ENCODE peak calls at places on chromosome 4, in six cellular contexts. F, Z, Q, O, L and J are unnamed samples.

GRCh38 chr4:62512271-62512670 is 1312.1 kb downstream of the ADGRL3 start:
- DNase-seq in F (no peak), Z (no peak), Q (no peak), O (no peak), L (no peak), J (no peak)

GRCh38 chr4:90226734-90227133 is 99.5 kb downstream of the CCSER1 start:
- DNase-seq in F (no peak), Z (no peak), Q (no peak), O (no peak), L (no peak), J (no peak)

GRCh38 chr4:128517096-128517738 is 229.6 kb upstream of the PGRMC2 start:
- DNase-seq in F (no peak), Z (peak), Q (no peak), O (no peak), L (no peak), J (no peak)

GRCh38 chr4:110344165-110344564 is 131.8 kb upstream of the ENPEP start:
- DNase-seq in F (peak), Z (no peak), Q (peak), O (no peak), L (no peak), J (no peak)

GRCh38 chr4:22471999-22472434 is 43.8 kb downstream of the ADGRA3 start:
- DNase-seq in F (no peak), Z (no peak), Q (no peak), O (no peak), L (no peak), J (no peak)

GRCh38 chr4:123233409-123233808 is 163.2 kb upstream of the SPRY1 start:
- DNase-seq in F (no peak), Z (peak), Q (no peak), O (no peak), L (no peak), J (no peak)

GRCh38 chr4:168993724-168994510 is 16.1 kb downstream of the CBR4 start:
- DNase-seq in F (no peak), Z (no peak), Q (no peak), O (no peak), L (no peak), J (no peak)

GRCh38 chr4:77538574-77539157 is 67.0 kb upstream of the CXCL13 start:
- DNase-seq in F (no peak), Z (peak), Q (no peak), O (peak), L (no peak), J (no peak)

GRCh38 chr4:4402966-4403365 is 16.1 kb downstream of the NSG1 start:
- DNase-seq in F (no peak), Z (no peak), Q (no peak), O (no peak), L (no peak), J (no peak)

GRCh38 chr4:77268108-77268507 is 111.1 kb downstream of the CCNG2 start:
- DNase-seq in F (no peak), Z (no peak), Q (no peak), O (no peak), L (no peak), J (no peak)

GRCh38 chr4:17787315-17787714 is 5.9 kb upstream of the FAM184B start:
- DNase-seq in F (no peak), Z (no peak), Q (no peak), O (no peak), L (no peak), J (no peak)

GRCh38 chr4:30103455-30103854 is 616.7 kb upstream of the PCDH7 start:
- DNase-seq in F (no peak), Z (peak), Q (no peak), O (no peak), L (no peak), J (no peak)

GRCh38 chr4:149173241-149174013 is 642.2 kb downstream of the IQCM start:
- DNase-seq in F (no peak), Z (no peak), Q (no peak), O (no peak), L (no peak), J (no peak)

GRCh38 chr4:3827616-3828492 is 61.7 kb downstream of the ADRA2C start:
- DNase-seq in F (peak), Z (no peak), Q (peak), O (peak), L (no peak), J (no peak)

GRCh38 chr4:117157360-117157759 is 72.0 kb upstream of the TRAM1L1 start:
- DNase-seq in F (no peak), Z (no peak), Q (no peak), O (no peak), L (no peak), J (no peak)

GRCh38 chr4:152937535-152938236 is 1.6 kb downstream of the FHDC1 start:
- DNase-seq in F (peak), Z (peak), Q (peak), O (no peak), L (no peak), J (no peak)

GRCh38 chr4:42396361-42397255 is 680 bp upstream of the SHISA3 start:
- DNase-seq in F (no peak), Z (no peak), Q (no peak), O (no peak), L (no peak), J (no peak)

GRCh38 chr4:123418486-123418931 is 21.9 kb downstream of the SPRY1 start:
- DNase-seq in F (no peak), Z (peak), Q (no peak), O (peak), L (no peak), J (no peak)

GRCh38 chr4:162943263-162943662 is 223.4 kb downstream of the NAF1 start:
- DNase-seq in F (no peak), Z (no peak), Q (no peak), O (no peak), L (no peak), J (no peak)

GRCh38 chr4:6180841-6181631 is 19.3 kb downstream of the JAKMIP1 start:
- DNase-seq in F (no peak), Z (no peak), Q (no peak), O (no peak), L (no peak), J (no peak)

GRCh38 chr4:55604996-55605395 is 13.0 kb upstream of the PDCL2 start:
- DNase-seq in F (no peak), Z (no peak), Q (no peak), O (no peak), L (no peak), J (no peak)

GRCh38 chr4:180942367-180942916 is 1300.8 kb upstream of the TENM3 start:
- DNase-seq in F (no peak), Z (no peak), Q (no peak), O (no peak), L (no peak), J (no peak)

GRCh38 chr4:57102050-57102564 is 8.1 kb downstream of the IGFBP7 start:
- DNase-seq in F (peak), Z (peak), Q (no peak), O (peak), L (no peak), J (no peak)

GRCh38 chr4:57426779-57427395 is 316.7 kb upstream of the IGFBP7 start:
- DNase-seq in F (peak), Z (peak), Q (peak), O (peak), L (no peak), J (peak)

GRCh38 chr4:47213539-47213938 is 182.2 kb downstream of the GABRB1 start:
- DNase-seq in F (no peak), Z (no peak), Q (no peak), O (no peak), L (no peak), J (no peak)

DNA sequence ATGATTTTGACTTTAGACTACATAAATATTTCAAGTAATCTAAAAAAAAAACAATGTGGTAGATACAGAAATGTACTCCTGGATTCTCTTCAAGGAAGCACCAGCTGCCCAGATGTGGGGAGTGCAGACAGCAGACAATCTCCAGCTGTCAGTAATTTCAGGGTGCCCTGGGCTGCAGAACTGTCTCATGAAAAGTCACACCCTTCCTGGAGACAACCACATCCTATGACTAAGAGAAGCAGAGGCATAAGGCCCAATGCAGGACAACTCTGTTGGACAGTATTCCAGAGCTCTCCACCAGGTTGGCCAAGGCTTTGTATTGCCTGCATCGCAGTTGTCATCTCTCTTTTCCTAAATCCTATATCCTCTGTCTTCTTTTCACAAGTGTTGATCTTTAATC is 34.4 kb upstream of the BLTP1 start:
- DNase-seq in F (no peak), Z (no peak), Q (no peak), O (no peak), L (no peak), J (no peak)
- H3K4me3 ChIP-seq in F (no peak), Z (no peak), Q (no peak), O (no peak), L (no peak), J (no peak)

GRCh38 chr4:101888472-101888871 is 97.9 kb downstream of the BANK1 start:
- DNase-seq in F (no peak), Z (no peak), Q (no peak), O (no peak), L (no peak), J (no peak)

DNA sequence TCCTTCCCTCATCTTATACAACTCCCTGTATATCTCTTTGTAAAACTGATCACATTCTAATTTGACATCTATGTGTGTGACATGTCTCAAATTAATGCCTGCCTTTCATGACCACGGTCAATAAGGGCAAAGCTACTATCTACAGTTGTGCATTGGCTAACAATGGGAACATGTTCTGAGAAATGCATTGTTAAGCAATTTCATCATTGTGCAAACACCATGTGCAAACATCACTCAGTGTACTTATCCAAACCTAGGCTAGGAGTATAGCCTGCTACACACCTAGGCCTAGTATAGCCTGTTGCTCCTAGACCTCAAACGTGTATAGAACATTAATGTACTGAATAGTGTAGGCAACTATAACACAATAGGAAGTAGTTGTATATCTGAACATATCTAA is 95.0 kb downstream of the BANK1 start:
- DNase-seq in F (no peak), Z (no peak), Q (no peak), O (peak), L (no peak), J (no peak)
- TF ChIP-seq POLR2AphosphoS5 in F (no peak), Z (no peak), Q (no peak), O (no peak), L (no peak), J (no peak)

GRCh38 chr4:99334880-99335279 is 13.7 kb upstream of the ADH1B start:
- DNase-seq in F (no peak), Z (no peak), Q (no peak), O (no peak), L (no peak), J (no peak)
- H3K4me3 ChIP-seq in F (no peak), Z (no peak), Q (no peak), O (no peak), L (no peak), J (no peak)

GRCh38 chr4:14841801-14842748 is 160.2 kb upstream of the CPEB2 start:
- DNase-seq in F (peak), Z (no peak), Q (no peak), O (no peak), L (no peak), J (no peak)

GRCh38 chr4:14835708-14836107 is 166.6 kb upstream of the CPEB2 start:
- DNase-seq in F (no peak), Z (no peak), Q (no peak), O (no peak), L (no peak), J (no peak)

GRCh38 chr4:14835288-14835687 is 167.0 kb upstream of the CPEB2 start:
- DNase-seq in F (no peak), Z (no peak), Q (no peak), O (no peak), L (no peak), J (no peak)

GRCh38 chr4:14834382-14834781 is 167.9 kb upstream of the CPEB2 start:
- DNase-seq in F (no peak), Z (no peak), Q (no peak), O (no peak), L (no peak), J (no peak)

GRCh38 chr4:14837860-14838259 is 164.4 kb upstream of the CPEB2 start:
- DNase-seq in F (no peak), Z (no peak), Q (no peak), O (no peak), L (no peak), J (no peak)
- TF ChIP-seq POLR2AphosphoS5 in F (no peak), Z (no peak), Q (no peak), O (no peak), L (no peak), J (no peak)

GRCh38 chr4:104747635-104748034 is 252.9 kb upstream of the CXXC4 start:
- DNase-seq in F (no peak), Z (no peak), Q (no peak), O (peak), L (no peak), J (no peak)
- H3K4me3 ChIP-seq in F (no peak), Z (no peak), Q (no peak), O (no peak), L (no peak), J (no peak)

GRCh38 chr4:52869656-52870055 is 7.5 kb downstream of the RASL11B start:
- DNase-seq in F (no peak), Z (no peak), Q (peak), O (no peak), L (no peak), J (no peak)

GRCh38 chr4:52870225-52870624 is 8.1 kb downstream of the RASL11B start:
- DNase-seq in F (no peak), Z (no peak), Q (no peak), O (no peak), L (no peak), J (no peak)

GRCh38 chr4:52868138-52868537 is 6.0 kb downstream of the RASL11B start:
- DNase-seq in F (no peak), Z (peak), Q (peak), O (no peak), L (no peak), J (no peak)

GRCh38 chr4:52866734-52867133 is 4.6 kb downstream of the RASL11B start:
- DNase-seq in F (no peak), Z (no peak), Q (no peak), O (no peak), L (no peak), J (no peak)

GRCh38 chr4:52869196-52869595 is 7.1 kb downstream of the RASL11B start:
- DNase-seq in F (peak), Z (no peak), Q (peak), O (no peak), L (peak), J (no peak)
- TF ChIP-seq POLR2AphosphoS5 in F (no peak), Z (no peak), Q (no peak), O (no peak), L (no peak), J (no peak)

DNA sequence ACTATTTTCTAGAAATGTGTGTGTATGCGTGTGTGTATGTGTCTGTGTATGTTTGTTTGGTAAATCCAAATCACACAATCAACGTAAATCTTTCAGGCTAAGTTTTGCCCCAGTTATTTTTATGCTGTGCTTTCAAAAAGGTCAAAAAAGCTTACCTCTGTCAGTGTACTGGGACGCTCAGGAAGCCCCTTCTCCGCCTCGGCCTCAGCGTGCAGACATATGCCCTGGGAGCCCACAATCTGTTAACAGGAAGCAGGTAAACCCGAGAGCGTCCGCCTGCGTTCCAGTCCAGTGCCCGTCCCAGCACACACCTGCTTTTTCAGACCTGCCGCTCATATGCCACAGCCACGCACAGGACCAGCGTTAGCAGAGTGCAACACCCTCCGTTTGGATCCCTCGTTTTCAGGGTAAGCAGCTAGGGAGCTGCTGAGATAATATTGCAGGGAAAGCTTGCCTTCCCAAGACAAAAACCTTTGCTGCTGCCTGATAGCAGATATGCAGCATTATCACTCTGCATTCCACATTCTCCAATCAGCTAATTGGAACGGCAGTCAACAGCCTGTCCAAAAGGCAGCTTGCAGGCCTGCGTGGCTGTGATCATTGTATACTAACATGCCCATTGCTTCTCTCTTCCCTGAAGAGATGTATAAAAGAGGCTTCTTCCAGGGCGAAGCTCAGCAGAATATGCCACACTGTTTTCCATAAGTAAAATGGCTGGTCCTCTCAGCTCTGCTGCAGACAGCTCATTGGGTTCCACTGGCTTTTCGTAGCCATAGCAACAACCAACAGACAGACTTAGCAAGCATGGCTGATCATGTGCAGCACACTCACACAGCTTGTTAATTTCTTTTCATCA is at the start of gene SORBS2:
- DNase-seq in F (peak), Z (no peak), Q (peak), O (peak), L (no peak), J (no peak)
- H3K4me3 ChIP-seq in F (peak), Z (no peak), Q (peak), O (peak), L (peak), J (peak)

GRCh38 chr4:125389713-125390112 is 75.0 kb downstream of the FAT4 start:
- DNase-seq in F (no peak), Z (peak), Q (no peak), O (no peak), L (no peak), J (peak)
- TF ChIP-seq POLR2AphosphoS5 in F (peak), Z (peak), Q (peak), O (no peak), L (no peak), J (no peak)

GRCh38 chr4:139651282-139652194 is 14.1 kb upstream of the MGST2 start:
- DNase-seq in F (peak), Z (peak), Q (peak), O (peak), L (peak), J (no peak)
- H3K4me3 ChIP-seq in F (no peak), Z (no peak), Q (peak), O (no peak), L (no peak), J (peak)

DNA sequence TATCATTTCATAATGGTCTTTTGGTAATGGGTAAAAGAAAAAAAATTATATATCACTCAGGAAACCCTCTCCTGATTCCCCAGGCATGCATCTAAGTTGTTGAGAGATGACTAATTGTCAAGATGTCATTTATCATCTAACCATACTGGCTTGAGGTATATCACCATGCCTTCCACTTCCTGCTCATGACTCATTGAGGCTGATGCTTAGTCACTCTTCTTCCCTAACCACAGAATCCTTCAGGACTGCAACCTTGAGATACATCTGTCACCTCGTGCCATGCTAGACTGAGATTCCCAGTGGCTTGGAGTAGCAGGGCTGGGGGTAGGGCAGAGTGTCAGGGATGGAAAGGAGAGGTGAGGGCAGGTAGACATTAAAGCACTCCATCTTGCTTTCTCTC is 782.5 kb upstream of the INTU start:
- DNase-seq in F (no peak), Z (peak), Q (peak), O (no peak), L (no peak), J (peak)
- TF ChIP-seq POLR2AphosphoS5 in F (no peak), Z (peak), Q (peak), O (no peak), L (no peak), J (no peak)